ENCODE peak calls at places on chromosomes 3 and 15, in five cellular contexts. S, P, V, Q and B are unnamed samples.

GRCh38 chr15:73375755-73376305 is 7.1 kb upstream of the HCN4 start:
- DNase-seq in S (no peak), P (no peak), V (no peak), Q (no peak), B (no peak)

GRCh38 chr3:123571973-123572365 is 12.9 kb downstream of the HACD2 start:
- DNase-seq in S (no peak), P (no peak), V (no peak), Q (no peak), B (no peak)

GRCh38 chr15:64583519-64583918 is 123.1 kb downstream of the ZNF609 start:
- DNase-seq in S (no peak), P (no peak), V (no peak), Q (no peak), B (no peak)

GRCh38 chr3:30607032-30607833 is 832 bp downstream of the TGFBR2 start:
- DNase-seq in S (peak), P (peak), V (no peak), Q (peak), B (peak)

GRCh38 chr3:139937674-139938279 is 2.8 kb downstream of the CLSTN2 start:
- DNase-seq in S (no peak), P (peak), V (peak), Q (peak), B (no peak)

GRCh38 chr15:98856540-98856907 is 151.1 kb downstream of the PGPEP1L start:
- DNase-seq in S (no peak), P (peak), V (no peak), Q (no peak), B (no peak)

GRCh38 chr3:176861137-176861536 is 336.1 kb downstream of the TBL1XR1 start:
- DNase-seq in S (no peak), P (no peak), V (no peak), Q (no peak), B (no peak)

GRCh38 chr3:4613366-4613765 is 120.2 kb downstream of the ITPR1 start:
- DNase-seq in S (no peak), P (no peak), V (no peak), Q (no peak), B (no peak)

GRCh38 chr3:171462224-171462623 is 2.0 kb upstream of the TNIK start:
- DNase-seq in S (peak), P (no peak), V (no peak), Q (no peak), B (no peak)

GRCh38 chr3:34203386-34203785 is 405.0 kb downstream of the PDCD6IP start:
- DNase-seq in S (no peak), P (no peak), V (no peak), Q (no peak), B (no peak)

GRCh38 chr3:55718074-55718473 is 231.0 kb upstream of the WNT5A start:
- DNase-seq in S (no peak), P (no peak), V (no peak), Q (no peak), B (no peak)

GRCh38 chr3:52531636-52532516 is 1.8 kb downstream of the NT5DC2 start:
- DNase-seq in S (no peak), P (no peak), V (no peak), Q (no peak), B (no peak)

GRCh38 chr3:58256511-58256910 is 18.9 kb downstream of the ABHD6 start:
- DNase-seq in S (no peak), P (no peak), V (no peak), Q (no peak), B (no peak)

GRCh38 chr3:69426291-69426690 is 40.4 kb upstream of the FRMD4B start:
- DNase-seq in S (no peak), P (no peak), V (no peak), Q (no peak), B (no peak)

GRCh38 chr3:120021523-120021922 is 72.7 kb downstream of the GSK3B start:
- DNase-seq in S (no peak), P (peak), V (no peak), Q (no peak), B (no peak)

GRCh38 chr3:39108309-39108708 is 829 bp downstream of the TTC21A start:
- DNase-seq in S (peak), P (no peak), V (no peak), Q (no peak), B (no peak)

GRCh38 chr3:67468511-67468910 is 185.9 kb downstream of the SUCLG2 start:
- DNase-seq in S (no peak), P (peak), V (no peak), Q (no peak), B (no peak)

GRCh38 chr15:58510715-58511465 is 79.1 kb downstream of the LIPC start:
- DNase-seq in S (no peak), P (peak), V (no peak), Q (no peak), B (no peak)

GRCh38 chr3:38519651-38520050 is 23.5 kb downstream of the EXOG start:
- DNase-seq in S (peak), P (no peak), V (no peak), Q (no peak), B (no peak)

GRCh38 chr3:48634661-48635221 is 520 bp downstream of the SLC26A6 start:
- DNase-seq in S (peak), P (peak), V (peak), Q (peak), B (no peak)

GRCh38 chr15:43851251-43851650 is 24.4 kb downstream of the WDR76 start:
- DNase-seq in S (no peak), P (no peak), V (no peak), Q (no peak), B (no peak)

GRCh38 chr3:105593315-105593714 is 226.6 kb downstream of the ALCAM start:
- DNase-seq in S (no peak), P (no peak), V (no peak), Q (no peak), B (no peak)

GRCh38 chr15:38367476-38367875 is 86.5 kb upstream of the FAM98B start:
- DNase-seq in S (no peak), P (peak), V (no peak), Q (no peak), B (no peak)

GRCh38 chr3:23099021-23099420 is 104.1 kb upstream of the UBE2E2 start:
- DNase-seq in S (no peak), P (no peak), V (no peak), Q (no peak), B (no peak)

GRCh38 chr15:92455271-92455670 is 61.6 kb downstream of the ST8SIA2 start:
- DNase-seq in S (no peak), P (no peak), V (no peak), Q (no peak), B (no peak)

GRCh38 chr3:84978833-84979232 is 20.0 kb downstream of the CADM2 start:
- DNase-seq in S (no peak), P (no peak), V (no peak), Q (no peak), B (no peak)

GRCh38 chr15:67196672-67197363 is 57.6 kb downstream of the AAGAB start:
- DNase-seq in S (no peak), P (peak), V (no peak), Q (no peak), B (no peak)

GRCh38 chr3:31476209-31476608 is 56.5 kb upstream of the STT3B start:
- DNase-seq in S (no peak), P (no peak), V (no peak), Q (no peak), B (no peak)

GRCh38 chr3:157274644-157275137 is 114.7 kb upstream of the CCNL1 start:
- DNase-seq in S (no peak), P (peak), V (no peak), Q (no peak), B (no peak)

DNA sequence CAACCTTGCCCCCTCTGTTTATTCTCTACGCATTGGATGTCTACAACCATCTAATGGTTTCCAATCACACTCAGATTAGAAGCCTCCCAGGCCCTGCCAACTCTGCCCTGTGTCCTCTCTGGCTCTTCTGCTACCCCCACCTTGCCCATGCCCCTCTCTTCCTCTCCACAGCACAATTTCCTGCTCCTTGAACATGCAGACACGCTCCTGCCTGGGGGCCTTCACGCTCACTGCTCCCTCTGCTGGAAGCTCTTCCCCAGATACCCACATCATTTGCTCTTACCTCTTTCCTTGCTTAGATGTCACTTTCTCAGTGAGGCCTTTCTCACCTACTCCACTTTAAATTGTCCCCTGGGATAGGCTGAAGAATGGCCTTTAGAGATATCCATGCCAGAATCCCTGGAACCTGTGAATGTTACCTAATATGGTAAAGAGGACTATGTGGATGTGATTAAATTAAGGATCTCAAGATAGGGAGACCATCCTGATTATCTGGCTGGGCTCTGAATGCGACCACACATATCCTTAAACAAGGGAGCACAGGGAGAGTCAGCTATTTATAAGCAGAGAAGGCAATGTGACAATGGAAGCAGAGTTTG is 9.9 kb downstream of the KY start:
- DNase-seq in S (no peak), P (peak), V (peak), Q (no peak), B (no peak)
- TF ChIP-seq CTCF in S (no peak), P (peak), V (peak), Q (peak), B (peak)

GRCh38 chr3:81086348-81086747 is 675.1 kb downstream of the GBE1 start:
- DNase-seq in S (no peak), P (no peak), V (no peak), Q (no peak), B (no peak)

DNA sequence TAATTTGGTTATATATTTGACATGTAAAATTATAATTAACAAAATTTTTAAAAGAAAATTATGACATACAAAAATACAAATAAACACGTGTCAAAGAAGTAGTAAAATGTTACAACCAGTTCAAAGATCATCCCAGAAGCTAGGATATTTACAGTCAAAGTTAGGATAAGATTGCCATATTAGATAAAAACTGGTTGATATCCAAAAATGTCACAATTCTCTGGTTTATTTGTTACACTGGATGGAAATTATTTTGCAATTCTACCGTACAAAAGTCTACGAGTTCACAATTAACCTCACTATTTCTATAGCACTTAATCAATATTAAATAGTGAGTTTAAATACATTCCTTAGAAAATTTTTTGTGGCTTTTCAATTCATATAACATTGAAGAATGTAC is 673.8 kb downstream of the GBE1 start:
- DNase-seq in S (no peak), P (no peak), V (no peak), Q (no peak), B (no peak)
- TF ChIP-seq CTCF in S (no peak), P (no peak), V (no peak), Q (no peak), B (no peak)

GRCh38 chr15:53808058-53808703 is 48.7 kb upstream of the WDR72 start:
- DNase-seq in S (no peak), P (peak), V (peak), Q (no peak), B (no peak)
- TF ChIP-seq CTCF in S (peak), P (peak), V (peak), Q (peak), B (peak)

GRCh38 chr15:69066646-69066995 is 52.1 kb downstream of the NOX5 start:
- DNase-seq in S (no peak), P (no peak), V (no peak), Q (no peak), B (no peak)

GRCh38 chr15:69065981-69066645 is 51.6 kb downstream of the NOX5 start:
- DNase-seq in S (no peak), P (no peak), V (no peak), Q (no peak), B (no peak)

GRCh38 chr15:69061414-69061842 is 46.9 kb downstream of the NOX5 start:
- DNase-seq in S (no peak), P (no peak), V (no peak), Q (no peak), B (no peak)

GRCh38 chr15:69067296-69067695 is 52.8 kb downstream of the NOX5 start:
- DNase-seq in S (no peak), P (peak), V (no peak), Q (no peak), B (no peak)

GRCh38 chr15:69064649-69065048 is 50.2 kb downstream of the NOX5 start:
- DNase-seq in S (no peak), P (no peak), V (no peak), Q (no peak), B (no peak)
- TF ChIP-seq CTCF in S (no peak), P (no peak), V (no peak), Q (no peak), B (no peak)